ENCODE peak calls at places on chromosomes 4 and X, in five cellular contexts. One of them, this sample, is unnamed.
A peak's percentile ranks its signal among the peaks of the same experiment; 100 is the strongest.

GRCh38 chr4:78065514-78066192 is 8.5 kb downstream of the FRAS1 start:
- DNase-seq in hepatocyte: peak; percentile 36
- DNase-seq in brain microvascular endothelial cell: no peak
- DNase-seq in RWPE2: no peak
- DNase-seq in MM.1S: no peak
- DNase-seq in this sample: no peak

GRCh38 chr4:55762815-55763214 is 56.8 kb upstream of the EXOC1L start:
- DNase-seq in RWPE2: no peak
- DNase-seq in hepatocyte: no peak
- DNase-seq in brain microvascular endothelial cell: no peak
- DNase-seq in MM.1S: no peak
- DNase-seq in this sample: no peak

GRCh38 chr4:113294910-113295309 is 245.5 kb downstream of the ANK2 start:
- DNase-seq in MM.1S: no peak
- DNase-seq in brain microvascular endothelial cell: no peak
- DNase-seq in RWPE2: no peak
- DNase-seq in hepatocyte: no peak
- DNase-seq in this sample: no peak

GRCh38 chr4:81137894-81138293 is 77.1 kb downstream of the PRKG2 start:
- DNase-seq in RWPE2: no peak
- DNase-seq in MM.1S: no peak
- DNase-seq in hepatocyte: no peak
- DNase-seq in brain microvascular endothelial cell: no peak
- DNase-seq in this sample: no peak

GRCh38 chr4:100103671-100104070 is 86.6 kb downstream of the DDIT4L start:
- DNase-seq in brain microvascular endothelial cell: no peak
- DNase-seq in hepatocyte: no peak
- DNase-seq in RWPE2: no peak
- DNase-seq in MM.1S: no peak
- DNase-seq in this sample: no peak

GRCh38 chrX:28979876-28980275 is 392.6 kb downstream of the IL1RAPL1 start:
- DNase-seq in MM.1S: no peak
- DNase-seq in brain microvascular endothelial cell: no peak
- DNase-seq in hepatocyte: peak; percentile 18
- DNase-seq in RWPE2: no peak
- DNase-seq in this sample: no peak

GRCh38 chrX:153772608-153773217 is 8.1 kb upstream of the SRPK3 start:
- DNase-seq in hepatocyte: no peak
- DNase-seq in brain microvascular endothelial cell: no peak
- DNase-seq in RWPE2: no peak
- DNase-seq in MM.1S: no peak
- DNase-seq in this sample: peak; percentile 81

GRCh38 chrX:2892816-2893215 is 36.3 kb downstream of the ARSD start:
- DNase-seq in hepatocyte: no peak
- DNase-seq in brain microvascular endothelial cell: no peak
- DNase-seq in RWPE2: no peak
- DNase-seq in MM.1S: no peak
- DNase-seq in this sample: no peak

GRCh38 chr4:122823476-122823875 is 3.2 kb upstream of the FGF2 start:
- DNase-seq in RWPE2: no peak
- DNase-seq in hepatocyte: no peak
- DNase-seq in MM.1S: no peak
- DNase-seq in brain microvascular endothelial cell: no peak
- DNase-seq in this sample: peak; percentile 51

GRCh38 chr4:55096045-55096444 is 29.4 kb downstream of the KDR start:
- DNase-seq in hepatocyte: no peak
- DNase-seq in MM.1S: no peak
- DNase-seq in RWPE2: no peak
- DNase-seq in brain microvascular endothelial cell: no peak
- DNase-seq in this sample: no peak

GRCh38 chrX:136589966-136590365 is 58.0 kb downstream of the VGLL1 start:
- DNase-seq in hepatocyte: no peak
- DNase-seq in MM.1S: no peak
- DNase-seq in brain microvascular endothelial cell: no peak
- DNase-seq in RWPE2: no peak
- DNase-seq in this sample: no peak

GRCh38 chrX:132858018-132858417 is 100.4 kb downstream of the HS6ST2 start:
- DNase-seq in brain microvascular endothelial cell: peak; percentile 6
- DNase-seq in MM.1S: peak; percentile 24
- DNase-seq in hepatocyte: no peak
- DNase-seq in RWPE2: no peak
- DNase-seq in this sample: no peak

GRCh38 chr4:105306158-105306781 is 159.6 kb downstream of the TET2 start:
- DNase-seq in brain microvascular endothelial cell: peak; percentile 40
- DNase-seq in RWPE2: no peak
- DNase-seq in hepatocyte: no peak
- DNase-seq in MM.1S: peak; percentile 41
- DNase-seq in this sample: peak; percentile 62

GRCh38 chrX:152822383-152823086 is 8.0 kb downstream of the CETN2 start:
- DNase-seq in hepatocyte: no peak
- DNase-seq in brain microvascular endothelial cell: no peak
- DNase-seq in RWPE2: no peak
- DNase-seq in MM.1S: peak; percentile 60
- DNase-seq in this sample: peak; percentile 84

GRCh38 chr4:73068496-73069337 is 799 bp downstream of the COX18 start:
- DNase-seq in RWPE2: no peak
- DNase-seq in MM.1S: peak; percentile 39
- DNase-seq in brain microvascular endothelial cell: peak; percentile 11
- DNase-seq in hepatocyte: peak; percentile 14
- DNase-seq in this sample: no peak

GRCh38 chr4:102585329-102585728 is 84.2 kb downstream of the NFKB1 start:
- DNase-seq in brain microvascular endothelial cell: no peak
- DNase-seq in MM.1S: no peak
- DNase-seq in hepatocyte: no peak
- DNase-seq in RWPE2: no peak
- DNase-seq in this sample: no peak

GRCh38 chrX:72131317-72132294 is at the start of gene RTL5:
- DNase-seq in brain microvascular endothelial cell: peak; percentile 83
- DNase-seq in MM.1S: peak; percentile 82
- DNase-seq in RWPE2: no peak
- DNase-seq in hepatocyte: peak; percentile 88
- DNase-seq in this sample: peak; percentile 97

GRCh38 chr4:127400736-127401346 is 231.9 kb upstream of the INTU start:
- DNase-seq in RWPE2: no peak
- DNase-seq in hepatocyte: peak; percentile 64
- DNase-seq in MM.1S: peak; percentile 67
- DNase-seq in brain microvascular endothelial cell: peak; percentile 77
- DNase-seq in this sample: peak; percentile 23

GRCh38 chrX:13094374-13094773 is 50.0 kb upstream of the FAM9C start:
- DNase-seq in brain microvascular endothelial cell: no peak
- DNase-seq in MM.1S: no peak
- DNase-seq in hepatocyte: no peak
- DNase-seq in RWPE2: no peak
- DNase-seq in this sample: no peak

GRCh38 chr4:159029481-159029880 is 73.4 kb upstream of the RAPGEF2 start:
- DNase-seq in hepatocyte: no peak
- DNase-seq in MM.1S: no peak
- DNase-seq in brain microvascular endothelial cell: no peak
- DNase-seq in RWPE2: no peak
- DNase-seq in this sample: no peak

GRCh38 chrX:3169421-3169820 is 128.2 kb downstream of the ARSF start:
- DNase-seq in brain microvascular endothelial cell: no peak
- DNase-seq in RWPE2: no peak
- DNase-seq in MM.1S: no peak
- DNase-seq in hepatocyte: no peak
- DNase-seq in this sample: no peak

GRCh38 chrX:81489987-81490386 is 288.1 kb downstream of the SH3BGRL start:
- DNase-seq in hepatocyte: no peak
- DNase-seq in MM.1S: no peak
- DNase-seq in brain microvascular endothelial cell: no peak
- DNase-seq in RWPE2: no peak
- DNase-seq in this sample: no peak

GRCh38 chr4:112156112-112156511 is 10.9 kb downstream of the FAM241A start:
- DNase-seq in brain microvascular endothelial cell: no peak
- DNase-seq in hepatocyte: no peak
- DNase-seq in RWPE2: no peak
- DNase-seq in MM.1S: no peak
- DNase-seq in this sample: no peak

GRCh38 chr4:72701987-72702819 is 133.2 kb upstream of the ADAMTS3 start:
- DNase-seq in hepatocyte: peak; percentile 79
- DNase-seq in MM.1S: peak; percentile 78
- DNase-seq in brain microvascular endothelial cell: peak; percentile 77
- DNase-seq in RWPE2: no peak
- DNase-seq in this sample: peak; percentile 80

GRCh38 chrX:47413179-47413594 is 42.8 kb downstream of the ZNF157 start:
- DNase-seq in hepatocyte: no peak
- DNase-seq in brain microvascular endothelial cell: no peak
- DNase-seq in RWPE2: no peak
- DNase-seq in MM.1S: no peak
- DNase-seq in this sample: no peak

GRCh38 chr4:48262926-48263325 is 6.7 kb downstream of the TEC start:
- DNase-seq in brain microvascular endothelial cell: peak; percentile 29
- DNase-seq in hepatocyte: no peak
- DNase-seq in MM.1S: no peak
- DNase-seq in RWPE2: no peak
- DNase-seq in this sample: no peak

GRCh38 chrX:74537011-74537390 is 77.4 kb downstream of the RLIM start:
- DNase-seq in brain microvascular endothelial cell: peak; percentile 2
- DNase-seq in hepatocyte: peak; percentile 44
- DNase-seq in MM.1S: no peak
- DNase-seq in RWPE2: no peak
- DNase-seq in this sample: peak; percentile 75

GRCh38 chr4:5890063-5890727 is 2.7 kb downstream of the CRMP1 start:
- DNase-seq in brain microvascular endothelial cell: no peak
- DNase-seq in MM.1S: no peak
- DNase-seq in RWPE2: no peak
- DNase-seq in hepatocyte: peak; percentile 65
- DNase-seq in this sample: peak; percentile 92

GRCh38 chrX:97158270-97158669 is 274.6 kb downstream of the RPA4 start:
- DNase-seq in RWPE2: no peak
- DNase-seq in hepatocyte: no peak
- DNase-seq in brain microvascular endothelial cell: no peak
- DNase-seq in MM.1S: no peak
- DNase-seq in this sample: no peak

GRCh38 chrX:19785647-19786046 is 101.8 kb downstream of the SH3KBP1 start:
- DNase-seq in brain microvascular endothelial cell: no peak
- DNase-seq in RWPE2: no peak
- DNase-seq in hepatocyte: no peak
- DNase-seq in MM.1S: no peak
- DNase-seq in this sample: no peak

GRCh38 chr4:81470456-81471327 is 1.0 kb downstream of the RASGEF1B start:
- DNase-seq in brain microvascular endothelial cell: peak; percentile 33
- DNase-seq in hepatocyte: peak; percentile 57
- DNase-seq in MM.1S: peak; percentile 72
- DNase-seq in RWPE2: no peak
- DNase-seq in this sample: peak; percentile 58

GRCh38 chr4:89640620-89641366 is 196.2 kb downstream of the SNCA start:
- DNase-seq in brain microvascular endothelial cell: peak; percentile 42
- DNase-seq in hepatocyte: peak; percentile 87
- DNase-seq in RWPE2: peak; percentile 45
- DNase-seq in MM.1S: peak; percentile 39
- DNase-seq in this sample: peak; percentile 73

GRCh38 chr4:6892190-6892908 is 17.3 kb upstream of the TBC1D14 start:
- DNase-seq in RWPE2: no peak
- DNase-seq in brain microvascular endothelial cell: peak; percentile 56
- DNase-seq in hepatocyte: peak; percentile 47
- DNase-seq in MM.1S: no peak
- DNase-seq in this sample: peak; percentile 93

GRCh38 chrX:41739871-41740270 is 15.9 kb downstream of the GPR82 start:
- DNase-seq in MM.1S: no peak
- DNase-seq in hepatocyte: no peak
- DNase-seq in RWPE2: no peak
- DNase-seq in brain microvascular endothelial cell: no peak
- DNase-seq in this sample: no peak

GRCh38 chrX:96563663-96564062 is 121.0 kb upstream of the DIAPH2 start:
- DNase-seq in hepatocyte: peak; percentile 51
- DNase-seq in MM.1S: no peak
- DNase-seq in RWPE2: no peak
- DNase-seq in brain microvascular endothelial cell: no peak
- DNase-seq in this sample: no peak

GRCh38 chr4:16757080-16757521 is 141.3 kb downstream of the LDB2 start:
- DNase-seq in brain microvascular endothelial cell: no peak
- DNase-seq in RWPE2: no peak
- DNase-seq in MM.1S: no peak
- DNase-seq in hepatocyte: no peak
- DNase-seq in this sample: peak; percentile 44

GRCh38 chr4:16754104-16754503 is 144.3 kb downstream of the LDB2 start:
- DNase-seq in RWPE2: no peak
- DNase-seq in hepatocyte: no peak
- DNase-seq in MM.1S: no peak
- DNase-seq in brain microvascular endothelial cell: no peak
- DNase-seq in this sample: no peak

GRCh38 chr4:16750882-16751642 is 147.4 kb downstream of the LDB2 start:
- DNase-seq in hepatocyte: no peak
- DNase-seq in RWPE2: no peak
- DNase-seq in MM.1S: no peak
- DNase-seq in brain microvascular endothelial cell: no peak
- DNase-seq in this sample: no peak

GRCh38 chr4:16750216-16750615 is 148.2 kb downstream of the LDB2 start:
- DNase-seq in hepatocyte: no peak
- DNase-seq in MM.1S: no peak
- DNase-seq in brain microvascular endothelial cell: no peak
- DNase-seq in RWPE2: no peak
- DNase-seq in this sample: no peak

GRCh38 chr4:16752150-16752549 is 146.3 kb downstream of the LDB2 start:
- DNase-seq in MM.1S: no peak
- DNase-seq in RWPE2: no peak
- DNase-seq in hepatocyte: no peak
- DNase-seq in brain microvascular endothelial cell: no peak
- DNase-seq in this sample: no peak
- TF ChIP-seq CTCF in MM.1S: peak; percentile 7
- TF ChIP-seq CTCF in RWPE2: peak; percentile 45
- TF ChIP-seq CTCF in hepatocyte: peak; percentile 21
- TF ChIP-seq CTCF in brain microvascular endothelial cell: peak; percentile 33
- TF ChIP-seq CTCF in this sample: peak; percentile 42

DNA sequence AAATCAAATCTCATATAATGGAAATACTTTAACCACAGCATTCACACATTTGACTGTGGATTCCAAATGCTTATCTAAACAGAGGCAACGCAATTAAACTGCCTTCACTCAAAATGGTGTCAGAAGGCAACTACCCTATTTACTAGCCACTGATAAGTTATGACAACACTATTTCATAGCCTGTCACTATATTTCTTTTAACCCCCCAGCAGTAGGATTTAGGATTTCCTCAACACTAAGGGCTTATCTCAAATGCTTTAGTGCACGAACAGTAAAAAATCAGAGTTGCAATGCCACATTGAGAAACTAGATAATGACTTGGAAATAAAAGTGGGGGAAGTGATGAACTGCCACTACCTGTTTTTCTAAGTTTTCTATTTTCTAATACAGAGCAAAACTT is 66.7 kb downstream of the DHX15 start:
- DNase-seq in RWPE2: no peak
- DNase-seq in brain microvascular endothelial cell: no peak
- DNase-seq in MM.1S: no peak
- DNase-seq in hepatocyte: no peak
- DNase-seq in this sample: no peak
- H3K27ac ChIP-seq in RWPE2: no peak overlapping the region
- H3K27ac ChIP-seq in brain microvascular endothelial cell: no peak overlapping the region
- H3K27ac ChIP-seq in MM.1S: no peak overlapping the region
- H3K27ac ChIP-seq in hepatocyte: no peak overlapping the region
- H3K27ac ChIP-seq in this sample: no peak overlapping the region

GRCh38 chrX:110167952-110168451 is 149.9 kb downstream of the AMMECR1 start:
- DNase-seq in hepatocyte: no peak
- DNase-seq in MM.1S: no peak
- DNase-seq in brain microvascular endothelial cell: peak; percentile 28
- DNase-seq in RWPE2: no peak
- DNase-seq in this sample: no peak
- TF ChIP-seq CTCF in hepatocyte: peak; percentile 23
- TF ChIP-seq CTCF in MM.1S: peak; percentile 76
- TF ChIP-seq CTCF in brain microvascular endothelial cell: peak; percentile 78
- TF ChIP-seq CTCF in RWPE2: peak; percentile 19
- TF ChIP-seq CTCF in this sample: peak; percentile 62

GRCh38 chrX:120200851-120201250 is 42.4 kb downstream of the RHOXF2 start:
- DNase-seq in hepatocyte: no peak
- DNase-seq in brain microvascular endothelial cell: no peak
- DNase-seq in RWPE2: no peak
- DNase-seq in MM.1S: no peak
- DNase-seq in this sample: no peak
- H3K27ac ChIP-seq in hepatocyte: no peak overlapping the region
- H3K27ac ChIP-seq in brain microvascular endothelial cell: no peak overlapping the region
- H3K27ac ChIP-seq in RWPE2: no peak overlapping the region
- H3K27ac ChIP-seq in MM.1S: no peak overlapping the region
- H3K27ac ChIP-seq in this sample: no peak overlapping the region